ENCODE peak calls at places on chromosomes 13 and 19, in four cellular contexts. B is thoracic aorta; S is naive thymus-derived CD4-positive, alpha-beta T cell; C is breast epithelium. J is an unnamed sample.
A peak's percentile ranks its signal among the peaks of the same experiment; 100 is the strongest.

GRCh38 chr13:44967656-44968451 is 21.4 kb downstream of the NUFIP1 start:
- DNase-seq in B (no peak), C (no peak), S (no peak), J (no peak)

GRCh38 chr13:98265669-98266551 is 88.8 kb upstream of the RNF113B start:
- DNase-seq in C (no peak), B (no peak), S (no peak), J (no peak)

GRCh38 chr13:98080280-98080679 is 62.6 kb upstream of the FARP1 start:
- DNase-seq in B (no peak), S (no peak), C (no peak), J (no peak)

GRCh38 chr19:55602104-55603001 is 2.3 kb downstream of the ZNF524 start:
- DNase-seq in C (no peak), B (no peak), S (no peak), J (no peak)

GRCh38 chr13:102580552-102581169 is 16.1 kb upstream of the TPP2 start:
- DNase-seq in B (no peak), S (peak; percentile 70), C (no peak), J (no peak)

GRCh38 chr13:23921451-23921888 is 24.2 kb upstream of the C1QTNF9B start:
- DNase-seq in S (peak; percentile 20), C (no peak), B (no peak), J (no peak)

GRCh38 chr13:27476943-27477681 is 26.7 kb upstream of the MTIF3 start:
- DNase-seq in B (no peak), S (peak; percentile 24), C (peak; percentile 59), J (no peak)

GRCh38 chr19:14149509-14149994 is 13.2 kb upstream of the ASF1B start:
- DNase-seq in B (no peak), S (peak; percentile 74), C (peak; percentile 67), J (no peak)

GRCh38 chr19:48844472-48844871 is 8.2 kb upstream of the HSD17B14 start:
- DNase-seq in C (no peak), S (no peak), B (no peak), J (no peak)

GRCh38 chr13:95660981-95661581 is 15.9 kb upstream of the DNAJC3 start:
- DNase-seq in S (peak; percentile 18), C (no peak), B (no peak), J (no peak)

GRCh38 chr13:46166947-46167610 is 14.9 kb downstream of the LCP1 start:
- DNase-seq in S (no peak), B (no peak), C (no peak), J (no peak)

DNA sequence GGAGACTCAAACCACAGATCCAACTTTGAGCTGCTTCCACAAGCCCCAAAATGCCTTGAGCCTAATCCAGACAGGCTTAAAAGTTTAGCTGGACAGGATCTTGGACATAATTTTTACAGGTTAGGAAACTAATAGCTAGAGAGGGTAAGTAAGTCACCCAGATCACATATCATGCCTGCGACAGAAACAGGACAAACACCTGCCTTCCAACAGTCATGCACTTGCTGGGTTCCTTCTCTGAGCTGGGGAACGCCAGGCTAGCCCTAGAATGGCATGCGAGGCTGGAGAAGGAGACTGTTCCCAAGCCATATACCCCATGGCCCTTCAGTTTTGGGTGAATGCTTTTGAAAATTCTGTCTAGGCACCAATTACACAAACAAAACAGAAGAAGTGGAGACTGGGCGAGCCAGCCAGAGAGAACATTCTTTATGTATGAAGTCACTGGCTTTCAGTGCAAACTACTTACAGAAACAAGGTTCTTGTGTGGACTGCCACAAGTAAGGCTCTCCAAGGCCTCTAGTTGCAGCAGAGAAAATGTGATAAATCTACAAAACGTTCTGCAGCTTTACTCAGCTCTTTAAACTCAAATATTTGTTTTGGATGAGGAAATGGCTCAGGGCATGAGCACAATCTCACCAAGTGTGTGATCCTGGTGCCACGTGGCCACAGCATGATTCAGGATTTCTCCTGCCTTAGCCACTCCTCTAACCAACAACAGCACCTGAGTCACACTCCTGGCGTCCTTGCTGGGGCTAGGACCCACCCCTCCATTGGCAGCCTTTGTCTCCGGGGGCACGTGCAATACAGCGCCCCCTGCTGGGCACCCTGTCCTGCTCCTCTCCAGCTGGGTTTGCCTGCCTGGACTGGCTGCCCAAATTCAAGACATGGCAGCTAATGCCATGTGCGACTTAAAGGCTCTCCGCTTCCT is 73.4 kb upstream of the UBL3 start:
- DNase-seq in S (peak; percentile 30), C (peak; percentile 80), B (peak; percentile 89), J (peak; percentile 93)
- H3K4me1 ChIP-seq in S (no peaks in the 10 kb centered on the region), C (peaks cover 4% of the 10 kb centered on the region), B (peaks cover 27% of the 10 kb centered on the region), J (peaks cover 51% of the 10 kb centered on the region)

DNA sequence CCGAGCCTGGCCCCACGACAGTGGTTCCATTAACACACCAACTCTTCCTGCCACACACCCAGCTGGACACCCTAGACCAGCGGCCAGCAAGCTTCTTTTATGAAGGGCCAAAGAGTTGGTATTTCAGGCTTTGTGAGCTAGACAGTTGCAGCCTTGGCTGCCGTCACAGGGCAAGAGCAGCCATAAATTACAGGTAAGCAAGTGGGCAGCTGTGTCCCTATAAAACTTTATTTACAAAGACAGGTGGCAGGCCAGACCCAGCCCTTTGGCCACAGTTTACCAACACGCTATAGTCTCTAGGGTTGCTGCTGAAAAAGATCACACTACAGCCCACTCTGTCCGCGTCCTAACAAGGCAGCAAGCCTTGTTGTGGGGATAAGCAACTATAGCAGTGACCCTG is 13.3 kb downstream of the ELL start:
- DNase-seq in C (no peak), S (no peak), B (no peak), J (no peak)
- H3K4me1 ChIP-seq in C (peaks cover 21% of the 10 kb centered on the region), S (peaks cover 59% of the 10 kb centered on the region), B (peaks cover 63% of the 10 kb centered on the region), J (peaks cover 9% of the 10 kb centered on the region)

GRCh38 chr19:38730731-38731589 is 13.3 kb downstream of the CAPN12 start:
- DNase-seq in B (no peak), S (no peak), C (no peak), J (peak; percentile 49)
- H3K4me1 ChIP-seq in B (peaks cover 3% of the 10 kb centered on the region), S (peaks cover 14% of the 10 kb centered on the region), C (peaks cover 2% of the 10 kb centered on the region), J (peaks cover 9% of the 10 kb centered on the region)

GRCh38 chr19:1257475-1258160 is 9.2 kb downstream of the MIDN start:
- DNase-seq in B (no peak), C (no peak), S (no peak), J (no peak)
- H3K4me1 ChIP-seq in B (peaks cover 68% of the 10 kb centered on the region), C (peaks cover 26% of the 10 kb centered on the region), S (peaks cover 71% of the 10 kb centered on the region), J (peaks cover 42% of the 10 kb centered on the region)

DNA sequence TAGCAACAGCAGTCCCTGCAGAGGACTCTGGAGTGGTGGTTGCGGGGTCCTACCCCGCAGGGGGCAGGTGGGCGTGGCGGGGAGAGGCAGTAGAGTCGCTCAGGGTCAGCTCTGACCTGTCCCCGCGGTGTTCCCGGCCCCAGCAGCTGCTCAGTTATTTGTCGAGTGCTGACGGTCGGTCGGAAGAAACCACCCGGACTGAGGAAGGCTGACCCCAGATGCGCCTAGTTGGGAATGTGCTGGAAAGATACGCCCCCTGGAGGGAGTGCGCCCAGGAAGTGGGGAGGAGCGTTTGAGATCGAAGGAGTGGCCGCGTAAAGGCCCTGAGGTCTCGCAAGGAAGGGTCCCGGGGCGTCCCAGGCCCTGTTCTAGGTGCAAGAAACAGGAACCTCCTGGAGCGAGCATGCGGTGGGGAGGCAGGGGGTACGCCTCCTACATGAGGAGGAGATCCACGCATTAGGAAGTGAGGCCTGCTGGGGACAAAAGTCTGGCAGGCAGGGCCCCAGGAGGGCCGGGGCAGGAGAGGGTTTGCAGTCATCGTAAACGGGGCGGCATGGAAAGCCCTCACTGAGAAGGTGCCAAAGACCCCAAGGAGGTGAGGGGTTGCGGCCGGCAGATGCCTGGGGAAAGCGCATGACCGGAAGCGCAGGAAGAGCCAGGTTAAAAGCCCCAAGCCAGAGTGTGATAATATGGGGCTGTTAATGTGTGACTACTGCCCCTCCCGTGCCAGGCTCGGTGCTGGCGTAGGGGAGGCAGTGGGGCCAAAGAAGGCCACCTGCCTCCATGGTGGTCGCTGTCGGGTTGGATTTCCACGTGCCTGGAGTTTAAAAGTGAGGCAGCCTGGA is 9.1 kb downstream of the CCDC8 start:
- DNase-seq in C (no peak), S (no peak), B (no peak), J (no peak)
- H3K4me1 ChIP-seq in C (peaks cover 3% of the 10 kb centered on the region), S (no peaks in the 10 kb centered on the region), B (peaks cover 18% of the 10 kb centered on the region), J (peaks cover 3% of the 10 kb centered on the region)

GRCh38 chr13:113488283-113488682 is 2.2 kb downstream of the DCUN1D2 start:
- DNase-seq in S (no peak), C (no peak), B (no peak), J (no peak)

GRCh38 chr13:113489549-113490495 is 689 bp downstream of the DCUN1D2 start:
- DNase-seq in C (no peak), B (no peak), S (peak; percentile 34), J (no peak)

GRCh38 chr13:113491418-113491883 is 940 bp upstream of the DCUN1D2 start:
- DNase-seq in B (no peak), C (no peak), S (no peak), J (no peak)

GRCh38 chr13:113490496-113491417 is at the start of gene DCUN1D2:
- DNase-seq in S (peak; percentile 46), C (peak; percentile 90), B (peak; percentile 71), J (peak; percentile 92)

DNA sequence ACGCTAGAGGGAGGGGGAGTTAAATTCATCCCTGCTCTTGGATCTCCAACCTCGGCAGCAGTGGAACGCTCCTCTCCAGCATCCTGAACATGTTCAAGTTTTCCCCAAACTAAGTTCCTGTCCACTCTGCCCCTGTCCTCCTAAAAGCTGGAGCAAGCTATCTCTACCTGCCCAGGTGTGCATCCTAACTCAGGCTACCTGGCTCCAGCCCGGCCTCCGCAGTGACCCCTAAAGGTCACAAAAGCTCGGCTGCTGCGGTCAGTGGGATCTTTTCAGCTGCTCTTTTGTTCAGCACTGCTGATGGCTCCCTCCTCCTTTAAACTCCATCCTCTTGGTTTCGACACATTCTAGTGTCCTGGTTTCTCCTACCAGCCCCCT is 1.4 kb downstream of the DCUN1D2 start:
- DNase-seq in S (no peak), B (no peak), C (no peak), J (no peak)
- H3K4me1 ChIP-seq in S (peaks cover 9% of the 10 kb centered on the region), B (peaks cover 27% of the 10 kb centered on the region), C (peaks cover 7% of the 10 kb centered on the region), J (peaks cover 24% of the 10 kb centered on the region)

GRCh38 chr19:15195987-15196682 is 4.7 kb downstream of the NOTCH3 start:
- DNase-seq in B (no peak), C (peak; percentile 94), S (no peak), J (peak; percentile 91)

GRCh38 chr19:15196683-15197005 is 4.2 kb downstream of the NOTCH3 start:
- DNase-seq in S (no peak), B (no peak), C (no peak), J (no peak)

GRCh38 chr19:15197275-15198005 is 3.4 kb downstream of the NOTCH3 start:
- DNase-seq in B (no peak), S (no peak), C (no peak), J (no peak)

GRCh38 chr19:15194938-15195337 is 5.9 kb downstream of the NOTCH3 start:
- DNase-seq in C (no peak), S (no peak), B (peak; percentile 66), J (no peak)

DNA sequence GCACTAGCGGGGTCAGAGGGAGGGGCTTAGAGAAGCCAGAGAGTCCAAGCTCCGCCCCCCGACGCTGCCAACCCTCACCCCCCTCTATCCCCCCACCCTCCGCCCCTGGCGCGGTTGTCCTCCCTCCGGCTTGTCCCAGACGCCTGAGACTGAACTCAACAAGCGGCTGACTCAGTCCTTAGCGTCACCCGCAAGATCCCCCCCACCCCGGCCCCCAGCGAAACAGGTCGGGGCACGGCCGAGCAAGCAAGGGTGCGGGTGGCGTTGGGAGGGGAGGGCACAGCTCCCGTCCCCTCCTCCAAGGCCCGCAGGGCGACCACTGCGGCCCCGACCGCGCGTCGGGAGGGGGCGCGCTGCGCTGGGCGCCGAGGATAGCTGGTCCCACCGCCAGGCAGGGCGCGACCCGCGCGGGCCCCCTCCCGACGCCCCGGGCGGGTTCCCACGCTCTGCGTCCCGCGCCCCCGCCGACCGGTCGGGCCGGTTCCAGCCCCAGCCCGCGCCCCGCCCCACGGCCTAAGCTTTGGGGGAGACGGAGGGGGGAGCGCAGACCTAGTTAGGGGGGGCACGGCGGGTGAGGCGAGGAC is 5.3 kb downstream of the NOTCH3 start:
- DNase-seq in B (peak; percentile 59), C (peak; percentile 85), S (no peak), J (peak; percentile 74)
- H3K4me1 ChIP-seq in B (peaks cover 18% of the 10 kb centered on the region), C (no peaks in the 10 kb centered on the region), S (no peaks in the 10 kb centered on the region), J (no peaks in the 10 kb centered on the region)